ENCODE peak calls at places on chromosomes 16 and 17, in ten cellular contexts. One of them, this sample, is unnamed.

GRCh38 chr17:19238167-19238505 is 970 bp downstream of the EPN2 start:
- DNase-seq in MM.1S: peak; percentile 10
- DNase-seq in ovary: peak; percentile 39
- DNase-seq in brain microvascular endothelial cell: no peak
- DNase-seq in breast epithelium: peak; percentile 54
- DNase-seq in pancreas: peak; percentile 48
- DNase-seq in endodermal cell: peak; percentile 79
- DNase-seq in sigmoid colon: peak; percentile 79
- DNase-seq in IMR-90: no peak
- DNase-seq in testis: peak; percentile 32
- DNase-seq in this sample: peak; percentile 20

GRCh38 chr16:4316103-4316731 is 350 bp downstream of the GLIS2 start:
- DNase-seq in MM.1S: no peak
- DNase-seq in ovary: no peak
- DNase-seq in brain microvascular endothelial cell: no peak
- DNase-seq in breast epithelium: no peak
- DNase-seq in pancreas: no peak
- DNase-seq in endodermal cell: peak; percentile 78
- DNase-seq in sigmoid colon: peak; percentile 59
- DNase-seq in IMR-90: no peak
- DNase-seq in testis: no peak
- DNase-seq in this sample: no peak

GRCh38 chr16:1706386-1707192 is 594 bp downstream of the MAPK8IP3 start:
- DNase-seq in MM.1S: no peak
- DNase-seq in ovary: no peak
- DNase-seq in brain microvascular endothelial cell: peak; percentile 21
- DNase-seq in breast epithelium: no peak
- DNase-seq in pancreas: peak; percentile 26
- DNase-seq in endodermal cell: peak; percentile 59
- DNase-seq in sigmoid colon: no peak
- DNase-seq in IMR-90: peak; percentile 36
- DNase-seq in testis: no peak
- DNase-seq in this sample: no peak

GRCh38 chr16:21194771-21195301 is 16.5 kb downstream of the ZP2 start:
- DNase-seq in MM.1S: no peak
- DNase-seq in ovary: no peak
- DNase-seq in brain microvascular endothelial cell: peak; percentile 24
- DNase-seq in breast epithelium: no peak
- DNase-seq in pancreas: no peak
- DNase-seq in endodermal cell: no peak
- DNase-seq in sigmoid colon: no peak
- DNase-seq in IMR-90: no peak
- DNase-seq in testis: no peak
- DNase-seq in this sample: no peak

GRCh38 chr17:78159575-78160158 is 8.7 kb upstream of the SYNGR2 start:
- DNase-seq in MM.1S: no peak
- DNase-seq in ovary: no peak
- DNase-seq in brain microvascular endothelial cell: no peak
- DNase-seq in breast epithelium: no peak
- DNase-seq in pancreas: no peak
- DNase-seq in endodermal cell: no peak
- DNase-seq in sigmoid colon: no peak
- DNase-seq in IMR-90: peak; percentile 89
- DNase-seq in testis: no peak
- DNase-seq in this sample: no peak

GRCh38 chr16:24668481-24669001 is 60.9 kb upstream of the TNRC6A start:
- DNase-seq in MM.1S: no peak
- DNase-seq in ovary: no peak
- DNase-seq in brain microvascular endothelial cell: no peak
- DNase-seq in breast epithelium: no peak
- DNase-seq in pancreas: no peak
- DNase-seq in endodermal cell: no peak
- DNase-seq in sigmoid colon: no peak
- DNase-seq in IMR-90: peak; percentile 65
- DNase-seq in testis: peak; percentile 23
- DNase-seq in this sample: no peak

GRCh38 chr17:21200590-21201301 is 13.2 kb downstream of the TMEM11 start:
- DNase-seq in MM.1S: no peak
- DNase-seq in ovary: no peak
- DNase-seq in brain microvascular endothelial cell: no peak
- DNase-seq in breast epithelium: no peak
- DNase-seq in pancreas: no peak
- DNase-seq in endodermal cell: peak; percentile 57
- DNase-seq in sigmoid colon: no peak
- DNase-seq in IMR-90: no peak
- DNase-seq in testis: no peak
- DNase-seq in this sample: no peak

GRCh38 chr16:83344014-83344413 is 463.8 kb upstream of the HSBP1 start:
- DNase-seq in MM.1S: no peak
- DNase-seq in ovary: no peak
- DNase-seq in brain microvascular endothelial cell: peak; percentile 96
- DNase-seq in breast epithelium: no peak
- DNase-seq in pancreas: no peak
- DNase-seq in endodermal cell: no peak
- DNase-seq in sigmoid colon: no peak
- DNase-seq in IMR-90: peak; percentile 89
- DNase-seq in testis: no peak
- DNase-seq in this sample: no peak

GRCh38 chr17:78442648-78443128 is 64.2 kb downstream of the PGS1 start:
- DNase-seq in MM.1S: no peak
- DNase-seq in ovary: no peak
- DNase-seq in brain microvascular endothelial cell: peak; percentile 43
- DNase-seq in breast epithelium: no peak
- DNase-seq in pancreas: peak; percentile 51
- DNase-seq in endodermal cell: peak; percentile 43
- DNase-seq in sigmoid colon: peak; percentile 92
- DNase-seq in IMR-90: peak; percentile 88
- DNase-seq in testis: peak; percentile 49
- DNase-seq in this sample: no peak

GRCh38 chr16:84913315-84913714 is 93.5 kb downstream of the CRISPLD2 start:
- DNase-seq in MM.1S: no peak
- DNase-seq in ovary: no peak
- DNase-seq in brain microvascular endothelial cell: no peak
- DNase-seq in breast epithelium: no peak
- DNase-seq in pancreas: no peak
- DNase-seq in endodermal cell: no peak
- DNase-seq in sigmoid colon: peak; percentile 94
- DNase-seq in IMR-90: no peak
- DNase-seq in testis: peak; percentile 70
- DNase-seq in this sample: no peak

GRCh38 chr16:81036751-81037350 is 1.2 kb downstream of the ATMIN start:
- DNase-seq in MM.1S: no peak
- DNase-seq in ovary: no peak
- DNase-seq in brain microvascular endothelial cell: no peak
- DNase-seq in breast epithelium: no peak
- DNase-seq in pancreas: no peak
- DNase-seq in endodermal cell: no peak
- DNase-seq in sigmoid colon: no peak
- DNase-seq in IMR-90: no peak
- DNase-seq in testis: no peak
- DNase-seq in this sample: no peak

GRCh38 chr17:42690596-42690995 is 8.3 kb downstream of the CNTNAP1 start:
- DNase-seq in MM.1S: no peak
- DNase-seq in ovary: no peak
- DNase-seq in brain microvascular endothelial cell: no peak
- DNase-seq in breast epithelium: no peak
- DNase-seq in pancreas: no peak
- DNase-seq in endodermal cell: no peak
- DNase-seq in sigmoid colon: no peak
- DNase-seq in IMR-90: no peak
- DNase-seq in testis: no peak
- DNase-seq in this sample: no peak

GRCh38 chr17:42686520-42687137 is 4.3 kb downstream of the CNTNAP1 start:
- DNase-seq in MM.1S: no peak
- DNase-seq in ovary: no peak
- DNase-seq in brain microvascular endothelial cell: no peak
- DNase-seq in breast epithelium: no peak
- DNase-seq in pancreas: no peak
- DNase-seq in endodermal cell: peak; percentile 60
- DNase-seq in sigmoid colon: no peak
- DNase-seq in IMR-90: no peak
- DNase-seq in testis: no peak
- DNase-seq in this sample: no peak

GRCh38 chr17:42684929-42685556 is 2.7 kb downstream of the CNTNAP1 start:
- DNase-seq in MM.1S: no peak
- DNase-seq in ovary: no peak
- DNase-seq in brain microvascular endothelial cell: no peak
- DNase-seq in breast epithelium: no peak
- DNase-seq in pancreas: no peak
- DNase-seq in endodermal cell: no peak
- DNase-seq in sigmoid colon: no peak
- DNase-seq in IMR-90: no peak
- DNase-seq in testis: no peak
- DNase-seq in this sample: no peak

GRCh38 chr17:42685831-42686230 is 3.5 kb downstream of the CNTNAP1 start:
- DNase-seq in MM.1S: no peak
- DNase-seq in ovary: no peak
- DNase-seq in brain microvascular endothelial cell: no peak
- DNase-seq in breast epithelium: no peak
- DNase-seq in pancreas: no peak
- DNase-seq in endodermal cell: no peak
- DNase-seq in sigmoid colon: no peak
- DNase-seq in IMR-90: no peak
- DNase-seq in testis: no peak
- DNase-seq in this sample: no peak

GRCh38 chr17:42687707-42688275 is 5.5 kb downstream of the CNTNAP1 start:
- DNase-seq in MM.1S: no peak
- DNase-seq in ovary: no peak
- DNase-seq in brain microvascular endothelial cell: no peak
- DNase-seq in breast epithelium: no peak
- DNase-seq in pancreas: no peak
- DNase-seq in endodermal cell: peak; percentile 56
- DNase-seq in sigmoid colon: no peak
- DNase-seq in IMR-90: no peak
- DNase-seq in testis: no peak
- DNase-seq in this sample: no peak
- TF ChIP-seq CTCF in MM.1S: no peak
- TF ChIP-seq CTCF in ovary: no peak
- TF ChIP-seq CTCF in brain microvascular endothelial cell: no peak
- TF ChIP-seq CTCF in breast epithelium: no peak
- TF ChIP-seq CTCF in pancreas: no peak
- TF ChIP-seq CTCF in endodermal cell: no peak
- TF ChIP-seq CTCF in sigmoid colon: no peak
- TF ChIP-seq CTCF in IMR-90: no peak
- TF ChIP-seq CTCF in testis: no peak
- TF ChIP-seq CTCF in this sample: no peak

GRCh38 chr17:65070620-65071019 is 14.1 kb upstream of the GNA13 start:
- DNase-seq in MM.1S: no peak
- DNase-seq in ovary: no peak
- DNase-seq in brain microvascular endothelial cell: no peak
- DNase-seq in breast epithelium: no peak
- DNase-seq in pancreas: no peak
- DNase-seq in endodermal cell: no peak
- DNase-seq in sigmoid colon: peak; percentile 5
- DNase-seq in IMR-90: no peak
- DNase-seq in testis: no peak
- DNase-seq in this sample: no peak

GRCh38 chr17:65071861-65072260 is 15.3 kb upstream of the GNA13 start:
- DNase-seq in MM.1S: no peak
- DNase-seq in ovary: no peak
- DNase-seq in brain microvascular endothelial cell: no peak
- DNase-seq in breast epithelium: no peak
- DNase-seq in pancreas: no peak
- DNase-seq in endodermal cell: no peak
- DNase-seq in sigmoid colon: peak; percentile 40
- DNase-seq in IMR-90: peak; percentile 72
- DNase-seq in testis: no peak
- DNase-seq in this sample: no peak

GRCh38 chr17:65074778-65075250 is 18.3 kb upstream of the GNA13 start:
- DNase-seq in MM.1S: no peak
- DNase-seq in ovary: peak; percentile 82
- DNase-seq in brain microvascular endothelial cell: no peak
- DNase-seq in breast epithelium: peak; percentile 74
- DNase-seq in pancreas: peak; percentile 35
- DNase-seq in endodermal cell: peak; percentile 62
- DNase-seq in sigmoid colon: peak; percentile 82
- DNase-seq in IMR-90: peak; percentile 68
- DNase-seq in testis: peak; percentile 87
- DNase-seq in this sample: no peak

GRCh38 chr17:65066858-65067257 is 10.3 kb upstream of the GNA13 start:
- DNase-seq in MM.1S: no peak
- DNase-seq in ovary: no peak
- DNase-seq in brain microvascular endothelial cell: no peak
- DNase-seq in breast epithelium: no peak
- DNase-seq in pancreas: no peak
- DNase-seq in endodermal cell: no peak
- DNase-seq in sigmoid colon: peak; percentile 37
- DNase-seq in IMR-90: no peak
- DNase-seq in testis: no peak
- DNase-seq in this sample: no peak

GRCh38 chr17:65072577-65073178 is 16.1 kb upstream of the GNA13 start:
- DNase-seq in MM.1S: no peak
- DNase-seq in ovary: no peak
- DNase-seq in brain microvascular endothelial cell: no peak
- DNase-seq in breast epithelium: no peak
- DNase-seq in pancreas: no peak
- DNase-seq in endodermal cell: no peak
- DNase-seq in sigmoid colon: peak; percentile 25
- DNase-seq in IMR-90: no peak
- DNase-seq in testis: no peak
- DNase-seq in this sample: no peak
- H3K4me3 ChIP-seq in MM.1S: no peak overlapping the region
- H3K4me3 ChIP-seq in ovary: no peak overlapping the region
- H3K4me3 ChIP-seq in brain microvascular endothelial cell: no peak overlapping the region
- H3K4me3 ChIP-seq in breast epithelium: no peak overlapping the region
- H3K4me3 ChIP-seq in pancreas: no peak overlapping the region
- H3K4me3 ChIP-seq in endodermal cell: no peak overlapping the region
- H3K4me3 ChIP-seq in sigmoid colon: no peak overlapping the region
- H3K4me3 ChIP-seq in IMR-90: no peak overlapping the region
- H3K4me3 ChIP-seq in testis: no peak overlapping the region
- H3K4me3 ChIP-seq in this sample: no peak overlapping the region

GRCh38 chr17:49928826-49929475 is 40.0 kb upstream of the DLX4 start:
- DNase-seq in MM.1S: no peak
- DNase-seq in ovary: no peak
- DNase-seq in brain microvascular endothelial cell: no peak
- DNase-seq in breast epithelium: no peak
- DNase-seq in pancreas: no peak
- DNase-seq in endodermal cell: no peak
- DNase-seq in sigmoid colon: no peak
- DNase-seq in IMR-90: peak; percentile 17
- DNase-seq in testis: no peak
- DNase-seq in this sample: no peak
- H3K27me3 ChIP-seq in MM.1S: peaks cover 100% of the 10 kb centered on the region
- H3K27me3 ChIP-seq in ovary: no peaks in the 10 kb centered on the region
- H3K27me3 ChIP-seq in brain microvascular endothelial cell: peaks cover 19% of the 10 kb centered on the region
- H3K27me3 ChIP-seq in breast epithelium: peaks cover 7% of the 10 kb centered on the region
- H3K27me3 ChIP-seq in pancreas: no peaks in the 10 kb centered on the region
- H3K27me3 ChIP-seq in endodermal cell: no peaks in the 10 kb centered on the region
- H3K27me3 ChIP-seq in sigmoid colon: no peaks in the 10 kb centered on the region
- H3K27me3 ChIP-seq in IMR-90: peaks cover 87% of the 10 kb centered on the region
- H3K27me3 ChIP-seq in testis: no peaks in the 10 kb centered on the region
- H3K27me3 ChIP-seq in this sample: peaks cover 2% of the 10 kb centered on the region

DNA sequence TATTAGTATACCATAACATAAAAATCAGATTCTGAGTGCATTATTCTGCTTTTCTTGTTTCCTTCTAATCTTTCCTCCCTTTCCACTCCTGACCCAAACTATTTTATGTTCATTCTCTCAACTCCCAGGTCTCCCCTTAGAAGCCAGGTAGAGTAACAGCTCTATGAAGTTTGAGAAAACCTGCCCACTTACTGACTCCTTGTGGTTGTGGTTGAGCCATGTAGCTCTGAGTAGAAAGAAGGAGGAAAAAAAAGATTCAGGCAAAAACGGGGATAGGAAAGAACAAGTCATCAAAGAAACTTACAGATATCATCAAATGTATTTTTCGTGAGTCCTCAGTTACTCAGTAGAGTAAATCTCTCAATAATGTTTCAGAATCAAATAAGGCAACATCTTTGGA is 216.7 kb downstream of the PMP22 start:
- DNase-seq in MM.1S: no peak
- DNase-seq in ovary: no peak
- DNase-seq in brain microvascular endothelial cell: no peak
- DNase-seq in breast epithelium: no peak
- DNase-seq in pancreas: no peak
- DNase-seq in endodermal cell: no peak
- DNase-seq in sigmoid colon: no peak
- DNase-seq in IMR-90: no peak
- DNase-seq in testis: no peak
- DNase-seq in this sample: no peak
- TF ChIP-seq CTCF in MM.1S: no peak
- TF ChIP-seq CTCF in ovary: no peak
- TF ChIP-seq CTCF in brain microvascular endothelial cell: peak; percentile 29
- TF ChIP-seq CTCF in breast epithelium: no peak
- TF ChIP-seq CTCF in pancreas: no peak
- TF ChIP-seq CTCF in endodermal cell: peak; percentile 65
- TF ChIP-seq CTCF in sigmoid colon: no peak
- TF ChIP-seq CTCF in IMR-90: no peak
- TF ChIP-seq CTCF in testis: no peak
- TF ChIP-seq CTCF in this sample: no peak

This sample was measured in GM06990.